ENCODE peak calls at places on chromosome 12, in five cellular contexts. One of them, this sample, is unnamed.
A peak's percentile ranks its signal among the peaks of the same experiment; 100 is the strongest.

GRCh38 chr12:10612954-10613333 is 465 bp downstream of the MAGOHB start:
- DNase-seq in adipocyte: no peak
- DNase-seq in Peyer's patch: no peak
- DNase-seq in pancreas: no peak
- DNase-seq in tibial artery: no peak
- DNase-seq in this sample: no peak

GRCh38 chr12:57738661-57739237 is at the start of gene AGAP2:
- DNase-seq in adipocyte: no peak
- DNase-seq in Peyer's patch: no peak
- DNase-seq in pancreas: no peak
- DNase-seq in tibial artery: no peak
- DNase-seq in this sample: no peak

GRCh38 chr12:119512772-119513497 is 80.6 kb upstream of the TMEM233 start:
- DNase-seq in adipocyte: peak; percentile 25
- DNase-seq in Peyer's patch: no peak
- DNase-seq in pancreas: no peak
- DNase-seq in tibial artery: no peak
- DNase-seq in this sample: no peak

GRCh38 chr12:42648061-42648460 is 58.5 kb upstream of the PRICKLE1 start:
- DNase-seq in adipocyte: peak; percentile 15
- DNase-seq in Peyer's patch: no peak
- DNase-seq in pancreas: no peak
- DNase-seq in tibial artery: no peak
- DNase-seq in this sample: no peak

GRCh38 chr12:75908961-75909699 is 122.4 kb downstream of the PHLDA1 start:
- DNase-seq in adipocyte: peak; percentile 85
- DNase-seq in Peyer's patch: no peak
- DNase-seq in pancreas: peak; percentile 71
- DNase-seq in tibial artery: peak; percentile 71
- DNase-seq in this sample: peak; percentile 46

GRCh38 chr12:10189653-10190052 is 10.8 kb downstream of the TMEM52B start:
- DNase-seq in adipocyte: no peak
- DNase-seq in Peyer's patch: no peak
- DNase-seq in pancreas: no peak
- DNase-seq in tibial artery: no peak
- DNase-seq in this sample: no peak

GRCh38 chr12:55051197-55051920 is 31.6 kb downstream of the NEUROD4 start:
- DNase-seq in adipocyte: no peak
- DNase-seq in Peyer's patch: no peak
- DNase-seq in pancreas: no peak
- DNase-seq in tibial artery: no peak
- DNase-seq in this sample: no peak

GRCh38 chr12:128266559-128267245 is at the start of gene TMEM132C:
- DNase-seq in adipocyte: no peak
- DNase-seq in Peyer's patch: no peak
- DNase-seq in pancreas: no peak
- DNase-seq in tibial artery: no peak
- DNase-seq in this sample: no peak

GRCh38 chr12:62098131-62098530 is 162.1 kb upstream of the USP15 start:
- DNase-seq in adipocyte: no peak
- DNase-seq in Peyer's patch: no peak
- DNase-seq in pancreas: no peak
- DNase-seq in tibial artery: no peak
- DNase-seq in this sample: no peak

GRCh38 chr12:68560823-68561422 is 49.8 kb upstream of the RAP1B start:
- DNase-seq in adipocyte: peak; percentile 11
- DNase-seq in Peyer's patch: no peak
- DNase-seq in pancreas: no peak
- DNase-seq in tibial artery: no peak
- DNase-seq in this sample: no peak

GRCh38 chr12:67080637-67081036 is 188.5 kb upstream of the CAND1 start:
- DNase-seq in adipocyte: no peak
- DNase-seq in Peyer's patch: no peak
- DNase-seq in pancreas: no peak
- DNase-seq in tibial artery: no peak
- DNase-seq in this sample: no peak

GRCh38 chr12:122996621-122997342 is 16.3 kb downstream of the ARL6IP4 start:
- DNase-seq in adipocyte: no peak
- DNase-seq in Peyer's patch: no peak
- DNase-seq in pancreas: no peak
- DNase-seq in tibial artery: no peak
- DNase-seq in this sample: no peak
- H3K4me3 ChIP-seq in adipocyte: no peak overlapping the region
- H3K4me3 ChIP-seq in Peyer's patch: no peak overlapping the region
- H3K4me3 ChIP-seq in pancreas: no peak overlapping the region
- H3K4me3 ChIP-seq in tibial artery: no peak overlapping the region
- H3K4me3 ChIP-seq in this sample: no peak overlapping the region

GRCh38 chr12:86261142-86261541 is 5.0 kb upstream of the MGAT4C start:
- DNase-seq in adipocyte: peak; percentile 41
- DNase-seq in Peyer's patch: no peak
- DNase-seq in pancreas: no peak
- DNase-seq in tibial artery: no peak
- DNase-seq in this sample: no peak

GRCh38 chr12:86265329-86265695 is 9.1 kb upstream of the MGAT4C start:
- DNase-seq in adipocyte: no peak
- DNase-seq in Peyer's patch: no peak
- DNase-seq in pancreas: no peak
- DNase-seq in tibial artery: no peak
- DNase-seq in this sample: no peak

GRCh38 chr12:86261606-86262005 is 5.4 kb upstream of the MGAT4C start:
- DNase-seq in adipocyte: no peak
- DNase-seq in Peyer's patch: no peak
- DNase-seq in pancreas: no peak
- DNase-seq in tibial artery: no peak
- DNase-seq in this sample: no peak

GRCh38 chr12:86260183-86260582 is 4.0 kb upstream of the MGAT4C start:
- DNase-seq in adipocyte: no peak
- DNase-seq in Peyer's patch: no peak
- DNase-seq in pancreas: no peak
- DNase-seq in tibial artery: no peak
- DNase-seq in this sample: no peak

GRCh38 chr12:86264451-86265328 is 8.5 kb upstream of the MGAT4C start:
- DNase-seq in adipocyte: no peak
- DNase-seq in Peyer's patch: no peak
- DNase-seq in pancreas: peak; percentile 78
- DNase-seq in tibial artery: no peak
- DNase-seq in this sample: peak; percentile 57
- H3K4me3 ChIP-seq in adipocyte: no peak overlapping the region
- H3K4me3 ChIP-seq in Peyer's patch: peak overlapping the region; percentile 46
- H3K4me3 ChIP-seq in pancreas: peak overlapping the region; percentile 53
- H3K4me3 ChIP-seq in tibial artery: peak overlapping the region; percentile 39
- H3K4me3 ChIP-seq in this sample: no peak overlapping the region

GRCh38 chr12:124296916-124297351 is 2.0 kb downstream of the RFLNA start:
- DNase-seq in adipocyte: no peak
- DNase-seq in Peyer's patch: no peak
- DNase-seq in pancreas: no peak
- DNase-seq in tibial artery: no peak
- DNase-seq in this sample: no peak

GRCh38 chr12:124297389-124297788 is 2.5 kb downstream of the RFLNA start:
- DNase-seq in adipocyte: no peak
- DNase-seq in Peyer's patch: no peak
- DNase-seq in pancreas: no peak
- DNase-seq in tibial artery: no peak
- DNase-seq in this sample: no peak

GRCh38 chr12:124295431-124296058 is 652 bp downstream of the RFLNA start:
- DNase-seq in adipocyte: peak; percentile 14
- DNase-seq in Peyer's patch: no peak
- DNase-seq in pancreas: no peak
- DNase-seq in tibial artery: no peak
- DNase-seq in this sample: no peak

GRCh38 chr12:124297856-124298255 is 3.0 kb downstream of the RFLNA start:
- DNase-seq in adipocyte: no peak
- DNase-seq in Peyer's patch: no peak
- DNase-seq in pancreas: no peak
- DNase-seq in tibial artery: no peak
- DNase-seq in this sample: no peak

DNA sequence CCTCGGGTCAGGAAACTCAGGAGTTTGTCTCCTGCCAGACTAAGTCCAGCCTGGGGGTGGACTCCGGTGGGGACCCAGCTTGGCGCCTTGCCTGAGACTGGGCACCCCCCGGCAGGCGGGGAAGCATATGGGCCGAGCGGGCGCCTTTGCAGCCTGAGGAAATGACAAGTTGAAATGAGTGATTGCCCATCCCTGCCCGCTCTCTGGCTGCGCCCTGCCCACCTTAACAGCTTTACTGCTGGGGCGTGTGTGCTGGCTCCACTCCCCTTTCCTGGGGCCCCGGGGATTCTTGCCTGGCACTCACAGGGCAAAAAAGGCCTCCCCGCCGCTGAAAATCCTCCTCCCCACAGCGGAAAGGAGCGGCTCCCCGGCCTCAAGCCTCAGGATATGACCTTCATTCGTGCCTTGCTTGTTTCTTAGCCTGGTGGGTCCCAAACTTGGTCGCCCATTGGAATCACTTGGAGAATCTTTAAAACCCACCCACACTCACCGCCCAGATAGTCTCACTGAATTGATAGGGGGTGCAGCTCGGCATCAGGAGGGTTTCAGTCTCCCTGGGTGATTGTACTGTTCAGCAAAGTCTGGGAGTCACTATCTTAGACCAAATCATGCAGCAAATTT is 1.5 kb downstream of the RFLNA start:
- DNase-seq in adipocyte: peak; percentile 13
- DNase-seq in Peyer's patch: no peak
- DNase-seq in pancreas: no peak
- DNase-seq in tibial artery: no peak
- DNase-seq in this sample: no peak
- H3K4me3 ChIP-seq in adipocyte: no peak overlapping the region
- H3K4me3 ChIP-seq in Peyer's patch: peak overlapping the region; percentile 57
- H3K4me3 ChIP-seq in pancreas: no peak overlapping the region
- H3K4me3 ChIP-seq in tibial artery: no peak overlapping the region
- H3K4me3 ChIP-seq in this sample: no peak overlapping the region

GRCh38 chr12:93848453-93849120 is 171.4 kb downstream of the CRADD start:
- DNase-seq in adipocyte: no peak
- DNase-seq in Peyer's patch: no peak
- DNase-seq in pancreas: no peak
- DNase-seq in tibial artery: no peak
- DNase-seq in this sample: no peak
- H3K4me3 ChIP-seq in adipocyte: no peak overlapping the region
- H3K4me3 ChIP-seq in Peyer's patch: no peak overlapping the region
- H3K4me3 ChIP-seq in pancreas: no peak overlapping the region
- H3K4me3 ChIP-seq in tibial artery: no peak overlapping the region
- H3K4me3 ChIP-seq in this sample: no peak overlapping the region

DNA sequence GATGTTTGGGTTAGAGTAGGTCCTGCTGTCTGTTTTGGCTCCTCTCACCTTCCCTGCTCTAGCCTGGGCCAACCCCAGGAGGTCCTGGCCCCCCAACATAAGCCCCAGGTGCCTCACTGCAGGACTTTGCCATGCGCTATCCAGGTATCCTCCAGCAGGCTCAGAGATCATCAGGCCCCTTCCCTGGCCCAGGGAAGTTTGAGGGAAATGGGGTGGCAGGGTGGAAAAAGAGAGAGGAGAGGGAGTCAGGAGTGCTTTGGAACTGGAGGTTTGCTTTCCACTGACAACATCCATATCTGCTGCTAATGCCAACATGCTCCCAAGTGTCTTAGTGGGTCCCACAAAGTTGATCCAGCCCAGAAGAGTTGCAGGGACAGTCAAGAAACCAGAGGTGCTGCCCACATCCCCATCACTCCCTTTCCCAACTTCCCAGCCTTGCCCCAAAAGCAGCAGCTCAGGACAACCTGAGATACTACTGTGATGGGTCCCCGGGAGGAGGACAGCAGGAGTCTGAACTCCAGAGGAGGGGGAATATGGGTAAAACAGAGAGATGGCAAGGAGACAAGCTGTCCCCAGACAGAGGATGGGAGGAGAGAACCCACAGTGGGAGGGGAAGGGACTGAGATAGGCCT is 677 bp downstream of the TNS2 start:
- DNase-seq in adipocyte: no peak
- DNase-seq in Peyer's patch: no peak
- DNase-seq in pancreas: peak; percentile 28
- DNase-seq in tibial artery: no peak
- DNase-seq in this sample: peak; percentile 29
- H3K4me3 ChIP-seq in adipocyte: peak overlapping the region; percentile 95
- H3K4me3 ChIP-seq in Peyer's patch: peak overlapping the region; percentile 65
- H3K4me3 ChIP-seq in pancreas: peak overlapping the region; percentile 59
- H3K4me3 ChIP-seq in tibial artery: peak overlapping the region; percentile 71
- H3K4me3 ChIP-seq in this sample: peak overlapping the region; percentile 73

DNA sequence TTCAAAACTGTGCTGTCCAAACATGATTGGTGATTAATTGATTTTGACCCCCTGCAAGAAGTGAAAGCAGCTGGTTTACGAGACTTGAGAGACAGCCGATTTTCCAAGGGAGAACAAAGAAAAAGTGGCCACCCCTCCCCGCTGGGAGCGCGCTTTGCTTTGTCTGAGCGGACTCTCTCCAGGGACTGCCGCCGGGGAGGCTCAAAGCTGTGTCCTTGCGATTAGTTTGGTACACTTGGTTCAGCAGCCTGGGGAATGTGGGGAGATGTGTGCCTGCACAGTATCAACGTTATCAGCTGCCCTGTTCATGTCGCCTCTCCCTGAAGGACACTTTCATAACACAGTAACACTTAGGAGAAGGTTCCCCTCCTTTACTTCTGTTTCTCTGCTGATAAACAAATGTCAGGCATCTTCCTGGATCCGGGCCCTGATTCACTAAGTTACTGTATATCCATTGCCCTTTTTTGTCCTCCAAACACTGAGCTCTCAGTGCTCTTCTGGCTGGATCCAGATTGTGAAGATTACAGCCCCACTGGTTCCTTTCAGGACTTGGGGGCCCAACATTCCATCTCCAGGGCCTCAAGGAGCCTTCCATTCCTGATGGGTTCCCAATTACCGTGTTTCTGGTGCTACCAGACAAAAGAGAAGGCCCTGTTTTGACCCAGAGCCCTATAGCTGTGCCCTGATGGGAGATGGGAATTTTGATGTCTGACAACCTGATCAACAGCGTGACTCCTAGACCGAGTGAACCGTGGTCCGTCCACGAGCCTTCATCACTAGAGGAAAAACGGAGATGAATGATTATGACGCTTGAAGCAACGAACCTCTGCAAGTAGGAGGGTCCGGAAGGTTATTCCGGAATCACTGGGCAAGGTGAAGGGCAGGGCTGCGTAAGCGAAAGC is 31.7 kb upstream of the TUBA1C start:
- DNase-seq in adipocyte: peak; percentile 65
- DNase-seq in Peyer's patch: no peak
- DNase-seq in pancreas: peak; percentile 44
- DNase-seq in tibial artery: peak; percentile 76
- DNase-seq in this sample: peak; percentile 40
- H3K4me3 ChIP-seq in adipocyte: peak overlapping the region; percentile 36
- H3K4me3 ChIP-seq in Peyer's patch: no peak overlapping the region
- H3K4me3 ChIP-seq in pancreas: no peak overlapping the region
- H3K4me3 ChIP-seq in tibial artery: peak overlapping the region; percentile 55
- H3K4me3 ChIP-seq in this sample: no peak overlapping the region

GRCh38 chr12:104460041-104460757 is 3.5 kb downstream of the CHST11 start:
- DNase-seq in adipocyte: no peak
- DNase-seq in Peyer's patch: no peak
- DNase-seq in pancreas: no peak
- DNase-seq in tibial artery: no peak
- DNase-seq in this sample: no peak
- H3K4me3 ChIP-seq in adipocyte: no peak overlapping the region
- H3K4me3 ChIP-seq in Peyer's patch: peak overlapping the region; percentile 17
- H3K4me3 ChIP-seq in pancreas: no peak overlapping the region
- H3K4me3 ChIP-seq in tibial artery: no peak overlapping the region
- H3K4me3 ChIP-seq in this sample: no peak overlapping the region

GRCh38 chr12:104676636-104677035 is 219.9 kb downstream of the CHST11 start:
- DNase-seq in adipocyte: no peak
- DNase-seq in Peyer's patch: no peak
- DNase-seq in pancreas: no peak
- DNase-seq in tibial artery: no peak
- DNase-seq in this sample: no peak
- H3K4me3 ChIP-seq in adipocyte: no peak overlapping the region
- H3K4me3 ChIP-seq in Peyer's patch: no peak overlapping the region
- H3K4me3 ChIP-seq in pancreas: no peak overlapping the region
- H3K4me3 ChIP-seq in tibial artery: no peak overlapping the region
- H3K4me3 ChIP-seq in this sample: no peak overlapping the region

GRCh38 chr12:105736498-105736897 is 402.3 kb downstream of the NUAK1 start:
- DNase-seq in adipocyte: no peak
- DNase-seq in Peyer's patch: no peak
- DNase-seq in pancreas: no peak
- DNase-seq in tibial artery: no peak
- DNase-seq in this sample: no peak
- H3K4me3 ChIP-seq in adipocyte: no peak overlapping the region
- H3K4me3 ChIP-seq in Peyer's patch: no peak overlapping the region
- H3K4me3 ChIP-seq in pancreas: no peak overlapping the region
- H3K4me3 ChIP-seq in tibial artery: no peak overlapping the region
- H3K4me3 ChIP-seq in this sample: no peak overlapping the region